ENCODE peak calls at places on chromosomes 13 and 19, in six cellular contexts. One of them, this sample, is unnamed.

GRCh38 chr19:27972291-27973040 is 1240.5 kb downstream of the UQCRFS1 start:
- DNase-seq in HL-60: no peak
- DNase-seq in GM23248: peak; percentile 68
- DNase-seq in breast epithelium: no peak
- DNase-seq in heart right ventricle: no peak
- DNase-seq in tibial nerve: no peak
- DNase-seq in this sample: peak; percentile 48

GRCh38 chr13:110913322-110913721 is 1.5 kb downstream of the ANKRD10 start:
- DNase-seq in tibial nerve: no peak
- DNase-seq in GM23248: peak; percentile 42
- DNase-seq in HL-60: no peak
- DNase-seq in breast epithelium: no peak
- DNase-seq in heart right ventricle: no peak
- DNase-seq in this sample: peak; percentile 52

GRCh38 chr13:79405831-79406596 is at the start of gene RBM26:
- DNase-seq in heart right ventricle: peak; percentile 97
- DNase-seq in HL-60: peak; percentile 86
- DNase-seq in breast epithelium: peak; percentile 87
- DNase-seq in tibial nerve: peak; percentile 96
- DNase-seq in GM23248: peak; percentile 92
- DNase-seq in this sample: peak; percentile 96

GRCh38 chr19:47657719-47658118 is 48.8 kb downstream of the BICRA start:
- DNase-seq in tibial nerve: no peak
- DNase-seq in HL-60: no peak
- DNase-seq in heart right ventricle: no peak
- DNase-seq in breast epithelium: no peak
- DNase-seq in GM23248: no peak
- DNase-seq in this sample: peak; percentile 68

GRCh38 chr13:113863511-113864302 is at the start of gene GAS6:
- DNase-seq in tibial nerve: no peak
- DNase-seq in heart right ventricle: peak; percentile 69
- DNase-seq in HL-60: no peak
- DNase-seq in breast epithelium: peak; percentile 38
- DNase-seq in GM23248: peak; percentile 76
- DNase-seq in this sample: no peak

GRCh38 chr13:34627905-34628682 is 314.0 kb upstream of the NBEA start:
- DNase-seq in HL-60: no peak
- DNase-seq in GM23248: no peak
- DNase-seq in tibial nerve: no peak
- DNase-seq in heart right ventricle: no peak
- DNase-seq in breast epithelium: no peak
- DNase-seq in this sample: no peak

GRCh38 chr19:1063030-1063908 is 3.7 kb upstream of the ARHGAP45 start:
- DNase-seq in HL-60: no peak
- DNase-seq in tibial nerve: no peak
- DNase-seq in breast epithelium: no peak
- DNase-seq in heart right ventricle: no peak
- DNase-seq in GM23248: peak; percentile 47
- DNase-seq in this sample: no peak

GRCh38 chr13:84873951-84874350 is 925.3 kb downstream of the SLITRK6 start:
- DNase-seq in breast epithelium: no peak
- DNase-seq in GM23248: no peak
- DNase-seq in HL-60: no peak
- DNase-seq in tibial nerve: no peak
- DNase-seq in heart right ventricle: no peak
- DNase-seq in this sample: no peak

GRCh38 chr19:44725251-44725650 is 23.3 kb upstream of the BCL3 start:
- DNase-seq in GM23248: no peak
- DNase-seq in heart right ventricle: no peak
- DNase-seq in tibial nerve: no peak
- DNase-seq in HL-60: no peak
- DNase-seq in breast epithelium: no peak
- DNase-seq in this sample: no peak

GRCh38 chr13:52991344-52992020 is 37.1 kb upstream of the OLFM4 start:
- DNase-seq in GM23248: no peak
- DNase-seq in breast epithelium: no peak
- DNase-seq in heart right ventricle: no peak
- DNase-seq in tibial nerve: no peak
- DNase-seq in HL-60: no peak
- DNase-seq in this sample: no peak

GRCh38 chr13:100363874-100364273 is 224.7 kb downstream of the GGACT start:
- DNase-seq in GM23248: peak; percentile 57
- DNase-seq in tibial nerve: no peak
- DNase-seq in heart right ventricle: no peak
- DNase-seq in breast epithelium: no peak
- DNase-seq in HL-60: no peak
- DNase-seq in this sample: peak; percentile 83

GRCh38 chr19:5680083-5680436 is 256 bp downstream of the MICOS13 start:
- DNase-seq in tibial nerve: peak; percentile 11
- DNase-seq in HL-60: peak; percentile 61
- DNase-seq in GM23248: peak; percentile 67
- DNase-seq in breast epithelium: peak; percentile 51
- DNase-seq in heart right ventricle: no peak
- DNase-seq in this sample: no peak

GRCh38 chr19:1324249-1324791 is 38.6 kb downstream of the EFNA2 start:
- DNase-seq in HL-60: no peak
- DNase-seq in tibial nerve: no peak
- DNase-seq in GM23248: no peak
- DNase-seq in heart right ventricle: no peak
- DNase-seq in breast epithelium: no peak
- DNase-seq in this sample: no peak

GRCh38 chr13:112244495-112245177 is 131.5 kb upstream of the SPACA7 start:
- DNase-seq in tibial nerve: no peak
- DNase-seq in HL-60: no peak
- DNase-seq in GM23248: no peak
- DNase-seq in breast epithelium: no peak
- DNase-seq in heart right ventricle: no peak
- DNase-seq in this sample: no peak

GRCh38 chr19:11570039-11570462 is 7.4 kb downstream of the ACP5 start:
- DNase-seq in breast epithelium: no peak
- DNase-seq in heart right ventricle: no peak
- DNase-seq in HL-60: no peak
- DNase-seq in GM23248: no peak
- DNase-seq in tibial nerve: no peak
- DNase-seq in this sample: no peak

GRCh38 chr19:313169-313987 is 22.2 kb upstream of the PLPP2 start:
- DNase-seq in GM23248: no peak
- DNase-seq in heart right ventricle: peak; percentile 3
- DNase-seq in HL-60: no peak
- DNase-seq in breast epithelium: no peak
- DNase-seq in tibial nerve: no peak
- DNase-seq in this sample: no peak

GRCh38 chr19:46746281-46746965 is at the start of gene STRN4:
- DNase-seq in GM23248: peak; percentile 90
- DNase-seq in HL-60: no peak
- DNase-seq in heart right ventricle: no peak
- DNase-seq in breast epithelium: no peak
- DNase-seq in tibial nerve: no peak
- DNase-seq in this sample: no peak

GRCh38 chr13:40960721-40961120 is 58.4 kb downstream of the ELF1 start:
- DNase-seq in heart right ventricle: no peak
- DNase-seq in GM23248: no peak
- DNase-seq in tibial nerve: no peak
- DNase-seq in HL-60: no peak
- DNase-seq in breast epithelium: no peak
- DNase-seq in this sample: no peak

GRCh38 chr13:78802912-78803311 is 144.0 kb upstream of the OBI1 start:
- DNase-seq in GM23248: no peak
- DNase-seq in breast epithelium: no peak
- DNase-seq in heart right ventricle: no peak
- DNase-seq in tibial nerve: no peak
- DNase-seq in HL-60: no peak
- DNase-seq in this sample: no peak

DNA sequence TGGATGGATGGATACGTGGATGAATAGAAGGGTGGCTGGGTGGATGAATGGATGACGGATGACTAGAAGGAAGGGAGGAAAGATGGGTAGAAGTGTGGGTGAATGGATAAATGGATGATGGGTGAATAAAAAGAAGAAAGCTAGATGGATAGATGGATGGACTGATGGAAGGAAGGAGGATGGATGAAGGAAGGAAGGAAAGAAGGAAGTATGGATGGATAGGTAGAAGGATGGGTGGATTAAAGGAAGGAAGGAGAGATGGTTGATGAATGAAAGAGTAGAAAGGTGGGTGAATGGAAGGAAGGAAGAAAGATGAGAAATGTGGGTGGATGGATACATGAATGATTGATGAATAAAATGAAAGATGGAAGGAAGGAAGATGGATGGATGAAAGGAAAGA is 14.5 kb downstream of the ARHGEF18 start:
- DNase-seq in heart right ventricle: no peak
- DNase-seq in HL-60: no peak
- DNase-seq in tibial nerve: no peak
- DNase-seq in GM23248: no peak
- DNase-seq in breast epithelium: no peak
- DNase-seq in this sample: no peak
- H3K27ac ChIP-seq in heart right ventricle: no peak overlapping the region
- H3K27ac ChIP-seq in HL-60: no peak overlapping the region
- H3K27ac ChIP-seq in tibial nerve: no peak overlapping the region
- H3K27ac ChIP-seq in GM23248: no peak overlapping the region
- H3K27ac ChIP-seq in breast epithelium: no peak overlapping the region
- H3K27ac ChIP-seq in this sample: no peak overlapping the region

GRCh38 chr13:43516401-43516826 is 270.4 kb downstream of the ENOX1 start:
- DNase-seq in GM23248: peak; percentile 49
- DNase-seq in tibial nerve: peak; percentile 53
- DNase-seq in HL-60: no peak
- DNase-seq in breast epithelium: no peak
- DNase-seq in heart right ventricle: peak; percentile 10
- DNase-seq in this sample: no peak

GRCh38 chr13:43514326-43514725 is 272.4 kb downstream of the ENOX1 start:
- DNase-seq in HL-60: no peak
- DNase-seq in tibial nerve: no peak
- DNase-seq in breast epithelium: no peak
- DNase-seq in heart right ventricle: no peak
- DNase-seq in GM23248: no peak
- DNase-seq in this sample: no peak

DNA sequence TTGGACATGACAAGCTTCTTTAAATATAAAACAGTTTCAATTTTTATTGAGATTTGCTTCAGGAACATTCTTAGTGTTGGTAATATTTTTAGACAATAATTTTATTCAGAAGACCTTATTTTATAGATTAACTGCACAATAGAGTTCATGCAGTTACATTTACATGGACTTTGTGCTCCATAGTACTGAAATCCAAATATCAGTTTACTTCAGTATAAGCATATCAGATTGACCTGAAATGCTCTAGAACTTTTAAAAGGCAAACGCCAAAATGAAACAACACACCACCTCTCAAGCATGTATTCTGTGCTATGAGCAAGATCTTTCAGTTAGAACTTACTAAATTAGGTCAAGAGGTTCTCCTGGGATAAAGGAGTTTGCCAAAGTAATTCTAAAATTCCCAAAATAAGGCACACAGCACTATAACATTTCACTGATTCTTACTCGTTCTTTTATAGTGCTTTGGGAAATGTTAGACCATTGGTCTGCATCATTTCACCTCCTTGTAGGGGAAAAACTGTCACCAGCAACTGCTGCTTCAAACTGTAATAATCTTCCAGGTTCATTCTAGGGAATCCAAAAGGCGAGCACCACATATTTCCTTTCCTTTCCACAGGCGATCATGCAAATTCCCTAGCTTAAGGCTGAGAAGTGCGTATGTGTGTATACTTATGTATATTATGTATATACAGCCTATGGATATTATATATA is 275.4 kb downstream of the ENOX1 start:
- DNase-seq in GM23248: no peak
- DNase-seq in breast epithelium: no peak
- DNase-seq in HL-60: no peak
- DNase-seq in tibial nerve: no peak
- DNase-seq in heart right ventricle: no peak
- DNase-seq in this sample: no peak
- H3K4me3 ChIP-seq in GM23248: no peak overlapping the region
- H3K4me3 ChIP-seq in breast epithelium: no peak overlapping the region
- H3K4me3 ChIP-seq in HL-60: no peak overlapping the region
- H3K4me3 ChIP-seq in tibial nerve: no peak overlapping the region
- H3K4me3 ChIP-seq in heart right ventricle: no peak overlapping the region
- H3K4me3 ChIP-seq in this sample: no peak overlapping the region

GRCh38 chr19:50667177-50667758 is 18.0 kb downstream of the C19orf81 start:
- DNase-seq in breast epithelium: no peak
- DNase-seq in tibial nerve: no peak
- DNase-seq in GM23248: no peak
- DNase-seq in heart right ventricle: no peak
- DNase-seq in HL-60: no peak
- DNase-seq in this sample: no peak

GRCh38 chr19:50664204-50664603 is 15.0 kb downstream of the C19orf81 start:
- DNase-seq in breast epithelium: no peak
- DNase-seq in heart right ventricle: no peak
- DNase-seq in GM23248: no peak
- DNase-seq in tibial nerve: no peak
- DNase-seq in HL-60: no peak
- DNase-seq in this sample: no peak

GRCh38 chr19:50668416-50669318 is 19.4 kb downstream of the C19orf81 start:
- DNase-seq in tibial nerve: no peak
- DNase-seq in breast epithelium: no peak
- DNase-seq in GM23248: peak; percentile 18
- DNase-seq in HL-60: no peak
- DNase-seq in heart right ventricle: no peak
- DNase-seq in this sample: no peak

GRCh38 chr19:50667759-50668231 is 18.6 kb downstream of the C19orf81 start:
- DNase-seq in breast epithelium: no peak
- DNase-seq in GM23248: no peak
- DNase-seq in HL-60: no peak
- DNase-seq in heart right ventricle: no peak
- DNase-seq in tibial nerve: no peak
- DNase-seq in this sample: no peak

GRCh38 chr19:50666346-50667176 is 17.3 kb downstream of the C19orf81 start:
- DNase-seq in heart right ventricle: no peak
- DNase-seq in GM23248: no peak
- DNase-seq in HL-60: no peak
- DNase-seq in tibial nerve: no peak
- DNase-seq in breast epithelium: no peak
- DNase-seq in this sample: no peak
- H3K27me3 ChIP-seq in heart right ventricle: peaks cover 88% of the 10 kb centered on the region
- H3K27me3 ChIP-seq in GM23248: peaks cover 37% of the 10 kb centered on the region
- H3K27me3 ChIP-seq in HL-60: peaks cover 17% of the 10 kb centered on the region
- H3K27me3 ChIP-seq in tibial nerve: no peaks in the 10 kb centered on the region
- H3K27me3 ChIP-seq in breast epithelium: peaks cover 18% of the 10 kb centered on the region
- H3K27me3 ChIP-seq in this sample: peaks cover 50% of the 10 kb centered on the region

GRCh38 chr13:44266772-44267171 is 106.9 kb upstream of the SERP2 start:
- DNase-seq in heart right ventricle: no peak
- DNase-seq in GM23248: no peak
- DNase-seq in tibial nerve: no peak
- DNase-seq in breast epithelium: no peak
- DNase-seq in HL-60: no peak
- DNase-seq in this sample: no peak

GRCh38 chr13:44268965-44269364 is 104.7 kb upstream of the SERP2 start:
- DNase-seq in heart right ventricle: no peak
- DNase-seq in tibial nerve: no peak
- DNase-seq in GM23248: no peak
- DNase-seq in HL-60: no peak
- DNase-seq in breast epithelium: no peak
- DNase-seq in this sample: no peak

GRCh38 chr13:44266305-44266704 is 107.3 kb upstream of the SERP2 start:
- DNase-seq in breast epithelium: no peak
- DNase-seq in HL-60: no peak
- DNase-seq in tibial nerve: no peak
- DNase-seq in heart right ventricle: no peak
- DNase-seq in GM23248: no peak
- DNase-seq in this sample: no peak

GRCh38 chr13:44267966-44268365 is 105.7 kb upstream of the SERP2 start:
- DNase-seq in GM23248: peak; percentile 85
- DNase-seq in HL-60: no peak
- DNase-seq in heart right ventricle: no peak
- DNase-seq in breast epithelium: no peak
- DNase-seq in tibial nerve: no peak
- DNase-seq in this sample: peak; percentile 32

GRCh38 chr13:44267203-44267602 is 106.4 kb upstream of the SERP2 start:
- DNase-seq in GM23248: no peak
- DNase-seq in breast epithelium: no peak
- DNase-seq in tibial nerve: no peak
- DNase-seq in HL-60: no peak
- DNase-seq in heart right ventricle: no peak
- DNase-seq in this sample: no peak
- H3K27ac ChIP-seq in GM23248: no peak overlapping the region
- H3K27ac ChIP-seq in breast epithelium: no peak overlapping the region
- H3K27ac ChIP-seq in tibial nerve: peak overlapping the region; percentile 48
- H3K27ac ChIP-seq in HL-60: no peak overlapping the region
- H3K27ac ChIP-seq in heart right ventricle: no peak overlapping the region
- H3K27ac ChIP-seq in this sample: peak overlapping the region; percentile 66